ENCODE peak calls at places on chromosomes 16 and 17, in nine cellular contexts. One of them, this sample, is unnamed.

GRCh38 chr17:65332375-65332774 is 195.2 kb downstream of the RGS9 start:
- DNase-seq in left cardiac atrium: no peak
- DNase-seq in stimulated activated CD8-positive, alpha-beta memory T cell treated with anti-CD3 and anti-CD28 coated beads, Interleukin-4, amount 100 ng/mL, for 4 hours: no peak
- DNase-seq in HT1080: peak
- DNase-seq in HEK293T: no peak
- DNase-seq in body of pancreas: no peak
- DNase-seq in brain microvascular endothelial cell: peak
- DNase-seq in NCI-H2081: no peak
- DNase-seq in activated CD4-positive, alpha-beta T cell treated with anti-CD3 and anti-CD28 coated beads, Interleukin-2, amount 50 U/mL, for 48 hours: no peak
- DNase-seq in this sample: no peak

GRCh38 chr17:39527220-39527813 is 66.0 kb downstream of the CDK12 start:
- DNase-seq in left cardiac atrium: no peak
- DNase-seq in stimulated activated CD8-positive, alpha-beta memory T cell treated with anti-CD3 and anti-CD28 coated beads, Interleukin-4, amount 100 ng/mL, for 4 hours: no peak
- DNase-seq in HT1080: peak
- DNase-seq in HEK293T: peak
- DNase-seq in body of pancreas: no peak
- DNase-seq in brain microvascular endothelial cell: peak
- DNase-seq in NCI-H2081: peak
- DNase-seq in activated CD4-positive, alpha-beta T cell treated with anti-CD3 and anti-CD28 coated beads, Interleukin-2, amount 50 U/mL, for 48 hours: no peak
- DNase-seq in this sample: no peak

GRCh38 chr16:66525396-66526180 is 24.3 kb downstream of the TK2 start:
- DNase-seq in left cardiac atrium: no peak
- DNase-seq in stimulated activated CD8-positive, alpha-beta memory T cell treated with anti-CD3 and anti-CD28 coated beads, Interleukin-4, amount 100 ng/mL, for 4 hours: no peak
- DNase-seq in HT1080: peak
- DNase-seq in HEK293T: no peak
- DNase-seq in body of pancreas: no peak
- DNase-seq in brain microvascular endothelial cell: no peak
- DNase-seq in NCI-H2081: no peak
- DNase-seq in activated CD4-positive, alpha-beta T cell treated with anti-CD3 and anti-CD28 coated beads, Interleukin-2, amount 50 U/mL, for 48 hours: no peak
- DNase-seq in this sample: no peak

GRCh38 chr17:6654816-6655731 is 3.5 kb downstream of the C17orf100 start:
- DNase-seq in left cardiac atrium: no peak
- DNase-seq in stimulated activated CD8-positive, alpha-beta memory T cell treated with anti-CD3 and anti-CD28 coated beads, Interleukin-4, amount 100 ng/mL, for 4 hours: no peak
- DNase-seq in HT1080: no peak
- DNase-seq in HEK293T: no peak
- DNase-seq in body of pancreas: peak
- DNase-seq in brain microvascular endothelial cell: no peak
- DNase-seq in NCI-H2081: peak
- DNase-seq in activated CD4-positive, alpha-beta T cell treated with anti-CD3 and anti-CD28 coated beads, Interleukin-2, amount 50 U/mL, for 48 hours: no peak
- DNase-seq in this sample: no peak

GRCh38 chr16:88576307-88576706 is 6.1 kb downstream of the ZC3H18 start:
- DNase-seq in left cardiac atrium: no peak
- DNase-seq in stimulated activated CD8-positive, alpha-beta memory T cell treated with anti-CD3 and anti-CD28 coated beads, Interleukin-4, amount 100 ng/mL, for 4 hours: no peak
- DNase-seq in HT1080: no peak
- DNase-seq in HEK293T: no peak
- DNase-seq in body of pancreas: no peak
- DNase-seq in brain microvascular endothelial cell: no peak
- DNase-seq in NCI-H2081: no peak
- DNase-seq in activated CD4-positive, alpha-beta T cell treated with anti-CD3 and anti-CD28 coated beads, Interleukin-2, amount 50 U/mL, for 48 hours: no peak
- DNase-seq in this sample: no peak

GRCh38 chr17:49572226-49572625 is 3.4 kb upstream of the NXPH3 start:
- DNase-seq in left cardiac atrium: no peak
- DNase-seq in stimulated activated CD8-positive, alpha-beta memory T cell treated with anti-CD3 and anti-CD28 coated beads, Interleukin-4, amount 100 ng/mL, for 4 hours: no peak
- DNase-seq in HT1080: no peak
- DNase-seq in HEK293T: no peak
- DNase-seq in body of pancreas: no peak
- DNase-seq in brain microvascular endothelial cell: no peak
- DNase-seq in NCI-H2081: no peak
- DNase-seq in activated CD4-positive, alpha-beta T cell treated with anti-CD3 and anti-CD28 coated beads, Interleukin-2, amount 50 U/mL, for 48 hours: no peak
- DNase-seq in this sample: no peak

GRCh38 chr16:89732142-89732917 is 11.0 kb downstream of the ZNF276 start:
- DNase-seq in left cardiac atrium: no peak
- DNase-seq in stimulated activated CD8-positive, alpha-beta memory T cell treated with anti-CD3 and anti-CD28 coated beads, Interleukin-4, amount 100 ng/mL, for 4 hours: no peak
- DNase-seq in HT1080: no peak
- DNase-seq in HEK293T: no peak
- DNase-seq in body of pancreas: no peak
- DNase-seq in brain microvascular endothelial cell: no peak
- DNase-seq in NCI-H2081: no peak
- DNase-seq in activated CD4-positive, alpha-beta T cell treated with anti-CD3 and anti-CD28 coated beads, Interleukin-2, amount 50 U/mL, for 48 hours: no peak
- DNase-seq in this sample: no peak

GRCh38 chr16:3121843-3122467 is 9.6 kb downstream of the ZNF205 start:
- DNase-seq in left cardiac atrium: no peak
- DNase-seq in stimulated activated CD8-positive, alpha-beta memory T cell treated with anti-CD3 and anti-CD28 coated beads, Interleukin-4, amount 100 ng/mL, for 4 hours: no peak
- DNase-seq in HT1080: no peak
- DNase-seq in HEK293T: no peak
- DNase-seq in body of pancreas: no peak
- DNase-seq in brain microvascular endothelial cell: no peak
- DNase-seq in NCI-H2081: peak
- DNase-seq in activated CD4-positive, alpha-beta T cell treated with anti-CD3 and anti-CD28 coated beads, Interleukin-2, amount 50 U/mL, for 48 hours: no peak
- DNase-seq in this sample: no peak

GRCh38 chr17:27226611-27227234 is 67.2 kb upstream of the WSB1 start:
- DNase-seq in left cardiac atrium: no peak
- DNase-seq in stimulated activated CD8-positive, alpha-beta memory T cell treated with anti-CD3 and anti-CD28 coated beads, Interleukin-4, amount 100 ng/mL, for 4 hours: no peak
- DNase-seq in HT1080: peak
- DNase-seq in HEK293T: no peak
- DNase-seq in body of pancreas: no peak
- DNase-seq in brain microvascular endothelial cell: peak
- DNase-seq in NCI-H2081: no peak
- DNase-seq in activated CD4-positive, alpha-beta T cell treated with anti-CD3 and anti-CD28 coated beads, Interleukin-2, amount 50 U/mL, for 48 hours: no peak
- DNase-seq in this sample: peak

GRCh38 chr17:3916825-3917224 is 560 bp upstream of the P2RX1 start:
- DNase-seq in left cardiac atrium: no peak
- DNase-seq in stimulated activated CD8-positive, alpha-beta memory T cell treated with anti-CD3 and anti-CD28 coated beads, Interleukin-4, amount 100 ng/mL, for 4 hours: no peak
- DNase-seq in HT1080: no peak
- DNase-seq in HEK293T: no peak
- DNase-seq in body of pancreas: no peak
- DNase-seq in brain microvascular endothelial cell: no peak
- DNase-seq in NCI-H2081: no peak
- DNase-seq in activated CD4-positive, alpha-beta T cell treated with anti-CD3 and anti-CD28 coated beads, Interleukin-2, amount 50 U/mL, for 48 hours: no peak
- DNase-seq in this sample: no peak

GRCh38 chr17:28242791-28243190 is 76.2 kb upstream of the TMEM97 start:
- DNase-seq in left cardiac atrium: no peak
- DNase-seq in stimulated activated CD8-positive, alpha-beta memory T cell treated with anti-CD3 and anti-CD28 coated beads, Interleukin-4, amount 100 ng/mL, for 4 hours: no peak
- DNase-seq in HT1080: no peak
- DNase-seq in HEK293T: no peak
- DNase-seq in body of pancreas: no peak
- DNase-seq in brain microvascular endothelial cell: no peak
- DNase-seq in NCI-H2081: no peak
- DNase-seq in activated CD4-positive, alpha-beta T cell treated with anti-CD3 and anti-CD28 coated beads, Interleukin-2, amount 50 U/mL, for 48 hours: no peak
- DNase-seq in this sample: no peak

GRCh38 chr17:64984776-64985521 is 65.7 kb upstream of the LRRC37A3 start:
- DNase-seq in left cardiac atrium: no peak
- DNase-seq in stimulated activated CD8-positive, alpha-beta memory T cell treated with anti-CD3 and anti-CD28 coated beads, Interleukin-4, amount 100 ng/mL, for 4 hours: no peak
- DNase-seq in HT1080: no peak
- DNase-seq in HEK293T: no peak
- DNase-seq in body of pancreas: no peak
- DNase-seq in brain microvascular endothelial cell: no peak
- DNase-seq in NCI-H2081: no peak
- DNase-seq in activated CD4-positive, alpha-beta T cell treated with anti-CD3 and anti-CD28 coated beads, Interleukin-2, amount 50 U/mL, for 48 hours: no peak
- DNase-seq in this sample: no peak

GRCh38 chr16:64428463-64428862 is 693.4 kb downstream of the CDH11 start:
- DNase-seq in left cardiac atrium: no peak
- DNase-seq in stimulated activated CD8-positive, alpha-beta memory T cell treated with anti-CD3 and anti-CD28 coated beads, Interleukin-4, amount 100 ng/mL, for 4 hours: no peak
- DNase-seq in HT1080: peak
- DNase-seq in HEK293T: no peak
- DNase-seq in body of pancreas: no peak
- DNase-seq in brain microvascular endothelial cell: peak
- DNase-seq in NCI-H2081: no peak
- DNase-seq in activated CD4-positive, alpha-beta T cell treated with anti-CD3 and anti-CD28 coated beads, Interleukin-2, amount 50 U/mL, for 48 hours: no peak
- DNase-seq in this sample: no peak

GRCh38 chr16:78633551-78633950 is 534.1 kb downstream of the WWOX start:
- DNase-seq in left cardiac atrium: no peak
- DNase-seq in stimulated activated CD8-positive, alpha-beta memory T cell treated with anti-CD3 and anti-CD28 coated beads, Interleukin-4, amount 100 ng/mL, for 4 hours: no peak
- DNase-seq in HT1080: peak
- DNase-seq in HEK293T: no peak
- DNase-seq in body of pancreas: no peak
- DNase-seq in brain microvascular endothelial cell: no peak
- DNase-seq in NCI-H2081: no peak
- DNase-seq in activated CD4-positive, alpha-beta T cell treated with anti-CD3 and anti-CD28 coated beads, Interleukin-2, amount 50 U/mL, for 48 hours: no peak
- DNase-seq in this sample: no peak

GRCh38 chr16:5193877-5194276 is 96.3 kb upstream of the EEF2KMT start:
- DNase-seq in left cardiac atrium: no peak
- DNase-seq in stimulated activated CD8-positive, alpha-beta memory T cell treated with anti-CD3 and anti-CD28 coated beads, Interleukin-4, amount 100 ng/mL, for 4 hours: no peak
- DNase-seq in HT1080: no peak
- DNase-seq in HEK293T: no peak
- DNase-seq in body of pancreas: no peak
- DNase-seq in brain microvascular endothelial cell: no peak
- DNase-seq in NCI-H2081: no peak
- DNase-seq in activated CD4-positive, alpha-beta T cell treated with anti-CD3 and anti-CD28 coated beads, Interleukin-2, amount 50 U/mL, for 48 hours: no peak
- DNase-seq in this sample: no peak

GRCh38 chr17:77132411-77133086 is 8.2 kb upstream of the SEC14L1 start:
- DNase-seq in left cardiac atrium: no peak
- DNase-seq in stimulated activated CD8-positive, alpha-beta memory T cell treated with anti-CD3 and anti-CD28 coated beads, Interleukin-4, amount 100 ng/mL, for 4 hours: no peak
- DNase-seq in HT1080: no peak
- DNase-seq in HEK293T: no peak
- DNase-seq in body of pancreas: no peak
- DNase-seq in brain microvascular endothelial cell: peak
- DNase-seq in NCI-H2081: no peak
- DNase-seq in activated CD4-positive, alpha-beta T cell treated with anti-CD3 and anti-CD28 coated beads, Interleukin-2, amount 50 U/mL, for 48 hours: no peak
- DNase-seq in this sample: no peak

GRCh38 chr17:78058001-78058400 is 70.6 kb downstream of the TMC6 start:
- DNase-seq in left cardiac atrium: no peak
- DNase-seq in stimulated activated CD8-positive, alpha-beta memory T cell treated with anti-CD3 and anti-CD28 coated beads, Interleukin-4, amount 100 ng/mL, for 4 hours: no peak
- DNase-seq in HT1080: no peak
- DNase-seq in HEK293T: peak
- DNase-seq in body of pancreas: no peak
- DNase-seq in brain microvascular endothelial cell: no peak
- DNase-seq in NCI-H2081: peak
- DNase-seq in activated CD4-positive, alpha-beta T cell treated with anti-CD3 and anti-CD28 coated beads, Interleukin-2, amount 50 U/mL, for 48 hours: no peak
- DNase-seq in this sample: no peak

GRCh38 chr16:4244881-4245280 is 3.0 kb upstream of the SRL start:
- DNase-seq in left cardiac atrium: no peak
- DNase-seq in stimulated activated CD8-positive, alpha-beta memory T cell treated with anti-CD3 and anti-CD28 coated beads, Interleukin-4, amount 100 ng/mL, for 4 hours: no peak
- DNase-seq in HT1080: no peak
- DNase-seq in HEK293T: no peak
- DNase-seq in body of pancreas: no peak
- DNase-seq in brain microvascular endothelial cell: no peak
- DNase-seq in NCI-H2081: no peak
- DNase-seq in activated CD4-positive, alpha-beta T cell treated with anti-CD3 and anti-CD28 coated beads, Interleukin-2, amount 50 U/mL, for 48 hours: no peak
- DNase-seq in this sample: no peak

GRCh38 chr16:90031186-90031930 is 12.1 kb upstream of the DBNDD1 start:
- DNase-seq in left cardiac atrium: no peak
- DNase-seq in stimulated activated CD8-positive, alpha-beta memory T cell treated with anti-CD3 and anti-CD28 coated beads, Interleukin-4, amount 100 ng/mL, for 4 hours: no peak
- DNase-seq in HT1080: no peak
- DNase-seq in HEK293T: no peak
- DNase-seq in body of pancreas: no peak
- DNase-seq in brain microvascular endothelial cell: no peak
- DNase-seq in NCI-H2081: no peak
- DNase-seq in activated CD4-positive, alpha-beta T cell treated with anti-CD3 and anti-CD28 coated beads, Interleukin-2, amount 50 U/mL, for 48 hours: no peak
- DNase-seq in this sample: no peak

GRCh38 chr17:48791128-48792032 is 25.6 kb downstream of the TTLL6 start:
- DNase-seq in left cardiac atrium: peak
- DNase-seq in stimulated activated CD8-positive, alpha-beta memory T cell treated with anti-CD3 and anti-CD28 coated beads, Interleukin-4, amount 100 ng/mL, for 4 hours: peak
- DNase-seq in HT1080: peak
- DNase-seq in HEK293T: peak
- DNase-seq in body of pancreas: peak
- DNase-seq in brain microvascular endothelial cell: peak
- DNase-seq in NCI-H2081: peak
- DNase-seq in activated CD4-positive, alpha-beta T cell treated with anti-CD3 and anti-CD28 coated beads, Interleukin-2, amount 50 U/mL, for 48 hours: peak
- DNase-seq in this sample: peak

GRCh38 chr16:23025692-23026305 is 123.5 kb downstream of the USP31 start:
- DNase-seq in left cardiac atrium: no peak
- DNase-seq in stimulated activated CD8-positive, alpha-beta memory T cell treated with anti-CD3 and anti-CD28 coated beads, Interleukin-4, amount 100 ng/mL, for 4 hours: no peak
- DNase-seq in HT1080: no peak
- DNase-seq in HEK293T: no peak
- DNase-seq in body of pancreas: no peak
- DNase-seq in brain microvascular endothelial cell: no peak
- DNase-seq in NCI-H2081: no peak
- DNase-seq in activated CD4-positive, alpha-beta T cell treated with anti-CD3 and anti-CD28 coated beads, Interleukin-2, amount 50 U/mL, for 48 hours: no peak
- DNase-seq in this sample: no peak

GRCh38 chr17:28842282-28843012 is at the start of gene FAM222B:
- DNase-seq in left cardiac atrium: peak
- DNase-seq in stimulated activated CD8-positive, alpha-beta memory T cell treated with anti-CD3 and anti-CD28 coated beads, Interleukin-4, amount 100 ng/mL, for 4 hours: peak
- DNase-seq in HT1080: peak
- DNase-seq in HEK293T: peak
- DNase-seq in body of pancreas: peak
- DNase-seq in brain microvascular endothelial cell: peak
- DNase-seq in NCI-H2081: peak
- DNase-seq in activated CD4-positive, alpha-beta T cell treated with anti-CD3 and anti-CD28 coated beads, Interleukin-2, amount 50 U/mL, for 48 hours: peak
- DNase-seq in this sample: peak

GRCh38 chr16:86138121-86138944 is 239.4 kb downstream of the IRF8 start:
- DNase-seq in left cardiac atrium: no peak
- DNase-seq in stimulated activated CD8-positive, alpha-beta memory T cell treated with anti-CD3 and anti-CD28 coated beads, Interleukin-4, amount 100 ng/mL, for 4 hours: no peak
- DNase-seq in HT1080: no peak
- DNase-seq in HEK293T: no peak
- DNase-seq in body of pancreas: no peak
- DNase-seq in brain microvascular endothelial cell: no peak
- DNase-seq in NCI-H2081: no peak
- DNase-seq in activated CD4-positive, alpha-beta T cell treated with anti-CD3 and anti-CD28 coated beads, Interleukin-2, amount 50 U/mL, for 48 hours: no peak
- DNase-seq in this sample: no peak

GRCh38 chr16:80350066-80350465 is 190.7 kb upstream of the DYNLRB2 start:
- DNase-seq in left cardiac atrium: no peak
- DNase-seq in stimulated activated CD8-positive, alpha-beta memory T cell treated with anti-CD3 and anti-CD28 coated beads, Interleukin-4, amount 100 ng/mL, for 4 hours: no peak
- DNase-seq in HT1080: no peak
- DNase-seq in HEK293T: no peak
- DNase-seq in body of pancreas: no peak
- DNase-seq in brain microvascular endothelial cell: no peak
- DNase-seq in NCI-H2081: no peak
- DNase-seq in activated CD4-positive, alpha-beta T cell treated with anti-CD3 and anti-CD28 coated beads, Interleukin-2, amount 50 U/mL, for 48 hours: no peak
- DNase-seq in this sample: no peak